ENCODE peak calls at places on chromosomes 3 and 15, in eight cellular contexts. H is fibroblast of the aortic adventitia, R is WERI-Rb-1, W is ovary, K is PC-9, A is WTC11, J is tibial artery, Y is uterus. V is an unnamed sample.

GRCh38 chr3:86951343-86951742 is 39.6 kb downstream of the VGLL3 start:
- DNase-seq in H (peak), R (no peak), W (no peak), K (peak), A (no peak), J (no peak), Y (no peak), V (peak)

GRCh38 chr15:101765772-101766456 is 37.4 kb upstream of the OR4F6 start:
- DNase-seq in H (no peak), R (no peak), W (no peak), K (no peak), A (no peak), J (no peak), Y (no peak), V (no peak)

GRCh38 chr3:99892332-99892731 is 74.7 kb downstream of the CMSS1 start:
- DNase-seq in H (no peak), R (no peak), W (no peak), K (no peak), A (no peak), J (no peak), Y (no peak), V (no peak)

GRCh38 chr3:66671348-66671747 is 170.5 kb upstream of the LRIG1 start:
- DNase-seq in H (no peak), R (no peak), W (no peak), K (no peak), A (no peak), J (no peak), Y (no peak), V (no peak)

GRCh38 chr3:72380193-72380592 is 468.1 kb downstream of the SHQ1 start:
- DNase-seq in H (peak), R (no peak), W (no peak), K (no peak), A (no peak), J (no peak), Y (no peak), V (peak)

GRCh38 chr3:194332858-194333211 is 18.3 kb downstream of the CPN2 start:
- DNase-seq in H (no peak), R (no peak), W (no peak), K (no peak), A (no peak), J (no peak), Y (no peak), V (no peak)

GRCh38 chr3:45606991-45607712 is 12.6 kb downstream of the LIMD1 start:
- DNase-seq in H (peak), R (no peak), W (peak), K (no peak), A (no peak), J (peak), Y (peak), V (peak)

GRCh38 chr3:185225523-185225922 is 28.3 kb downstream of the EHHADH start:
- DNase-seq in H (peak), R (no peak), W (no peak), K (no peak), A (no peak), J (no peak), Y (no peak), V (peak)

GRCh38 chr3:36648241-36649034 is 115.9 kb downstream of the DCLK3 start:
- DNase-seq in H (peak), R (no peak), W (no peak), K (peak), A (no peak), J (no peak), Y (no peak), V (peak)

GRCh38 chr3:111070772-111071256 is 802 bp upstream of the NECTIN3 start:
- DNase-seq in H (no peak), R (no peak), W (no peak), K (no peak), A (no peak), J (peak), Y (no peak), V (no peak)

GRCh38 chr15:37059051-37059450 is 41.3 kb downstream of the MEIS2 start:
- DNase-seq in H (peak), R (no peak), W (no peak), K (peak), A (no peak), J (no peak), Y (no peak), V (peak)

GRCh38 chr3:65234499-65234898 is 546.7 kb upstream of the ADAMTS9 start:
- DNase-seq in H (no peak), R (no peak), W (no peak), K (no peak), A (no peak), J (no peak), Y (no peak), V (no peak)

GRCh38 chr3:175260145-175260794 is 401.1 kb downstream of the NAALADL2 start:
- DNase-seq in H (peak), R (no peak), W (no peak), K (no peak), A (no peak), J (no peak), Y (no peak), V (peak)

GRCh38 chr3:61809879-61810278 is 248.5 kb downstream of the PTPRG start:
- DNase-seq in H (peak), R (no peak), W (peak), K (no peak), A (no peak), J (peak), Y (peak), V (no peak)

GRCh38 chr15:25175789-25176615 is 221.2 kb downstream of the SNRPN start:
- DNase-seq in H (no peak), R (peak), W (peak), K (no peak), A (peak), J (no peak), Y (peak), V (no peak)

GRCh38 chr3:127078626-127079025 is 95.7 kb downstream of the PLXNA1 start:
- DNase-seq in H (no peak), R (no peak), W (no peak), K (no peak), A (no peak), J (no peak), Y (no peak), V (no peak)

GRCh38 chr3:142676151-142676550 is 47.7 kb upstream of the TRPC1 start:
- DNase-seq in H (no peak), R (no peak), W (no peak), K (no peak), A (no peak), J (no peak), Y (no peak), V (no peak)

GRCh38 chr3:142680710-142681109 is 43.1 kb upstream of the TRPC1 start:
- DNase-seq in H (peak), R (no peak), W (no peak), K (no peak), A (no peak), J (no peak), Y (no peak), V (no peak)
- TF ChIP-seq CTCF in H (no peak), R (no peak), W (no peak), K (no peak), A (no peak), J (no peak), Y (no peak), V (no peak)

DNA sequence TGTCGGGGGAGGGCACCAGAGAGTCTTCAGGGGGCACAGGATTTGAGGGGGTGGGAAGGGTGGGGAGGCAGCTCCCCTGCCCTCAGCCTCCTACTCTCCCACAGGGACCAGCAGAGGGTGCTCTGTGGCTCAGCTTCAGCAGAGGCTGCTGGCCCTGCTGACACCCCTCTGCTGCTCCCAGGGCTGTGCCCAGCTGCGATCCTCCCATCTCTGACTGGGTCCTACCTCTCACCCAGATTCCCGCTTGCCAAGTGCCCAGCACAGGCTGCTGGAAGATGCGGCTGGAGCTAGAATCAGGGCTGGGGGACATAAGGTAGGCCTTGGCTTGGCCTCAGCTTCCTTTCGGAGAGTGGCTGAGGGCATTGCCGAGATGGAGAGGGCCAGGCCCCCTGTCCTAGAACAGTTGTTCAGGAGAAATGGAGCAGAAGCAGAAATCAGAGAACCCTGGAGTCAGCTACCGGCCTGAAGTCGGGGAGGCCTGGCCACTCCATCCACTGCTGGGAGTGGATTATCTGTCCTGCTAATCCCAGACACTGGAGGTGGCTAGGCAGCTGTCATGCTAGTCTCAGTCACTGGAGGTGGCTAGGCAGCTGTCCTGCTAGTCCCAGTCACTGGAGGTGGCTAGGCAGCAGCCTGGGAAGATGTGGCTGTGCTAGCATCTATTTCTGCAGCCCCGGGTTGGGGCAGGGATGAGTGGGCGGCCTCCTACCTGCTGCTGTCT is 3.9 kb downstream of the GRM2 start:
- DNase-seq in H (no peak), R (peak), W (peak), K (no peak), A (peak), J (peak), Y (no peak), V (no peak)
- TF ChIP-seq CTCF in H (no peak), R (peak), W (no peak), K (peak), A (no peak), J (no peak), Y (no peak), V (no peak)

GRCh38 chr3:196739671-196740475 is at the start of gene PAK2:
- DNase-seq in H (peak), R (peak), W (peak), K (peak), A (peak), J (peak), Y (peak), V (peak)
- TF ChIP-seq CTCF in H (no peak), R (no peak), W (no peak), K (no peak), A (no peak), J (no peak), Y (no peak), V (no peak)

DNA sequence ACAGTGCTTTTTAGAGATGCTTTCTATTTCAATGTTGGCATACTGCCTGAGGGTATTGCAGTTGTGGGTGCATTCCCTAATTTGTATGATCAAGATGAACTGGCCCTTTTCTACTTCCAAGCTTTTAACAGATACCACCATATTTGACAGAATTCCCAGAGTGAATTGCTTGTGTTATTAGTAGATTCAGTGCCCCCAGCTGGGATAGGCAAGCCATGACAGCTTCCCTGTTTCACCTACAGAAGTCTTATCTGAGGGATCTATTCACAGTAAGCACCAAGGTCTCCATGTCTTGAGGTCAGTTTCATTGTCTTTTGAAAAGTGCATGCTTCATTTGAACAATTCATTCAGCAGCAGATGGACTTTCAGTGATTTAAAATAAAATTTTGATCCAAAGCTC is 68.8 kb upstream of the GOLGA6B start:
- DNase-seq in H (peak), R (peak), W (no peak), K (no peak), A (no peak), J (no peak), Y (no peak), V (peak)
- TF ChIP-seq CTCF in H (peak), R (peak), W (no peak), K (peak), A (no peak), J (no peak), Y (no peak), V (peak)

GRCh38 chr15:88193415-88193814 is 63.1 kb downstream of the NTRK3 start:
- DNase-seq in H (no peak), R (no peak), W (no peak), K (no peak), A (no peak), J (no peak), Y (no peak), V (no peak)
- TF ChIP-seq CTCF in H (no peak), R (peak), W (no peak), K (peak), A (no peak), J (peak), Y (no peak), V (no peak)

GRCh38 chr3:34396288-34396687 is 597.9 kb downstream of the PDCD6IP start:
- DNase-seq in H (no peak), R (peak), W (no peak), K (no peak), A (no peak), J (no peak), Y (no peak), V (no peak)
- TF ChIP-seq CTCF in H (no peak), R (no peak), W (no peak), K (no peak), A (no peak), J (no peak), Y (no peak), V (no peak)

DNA sequence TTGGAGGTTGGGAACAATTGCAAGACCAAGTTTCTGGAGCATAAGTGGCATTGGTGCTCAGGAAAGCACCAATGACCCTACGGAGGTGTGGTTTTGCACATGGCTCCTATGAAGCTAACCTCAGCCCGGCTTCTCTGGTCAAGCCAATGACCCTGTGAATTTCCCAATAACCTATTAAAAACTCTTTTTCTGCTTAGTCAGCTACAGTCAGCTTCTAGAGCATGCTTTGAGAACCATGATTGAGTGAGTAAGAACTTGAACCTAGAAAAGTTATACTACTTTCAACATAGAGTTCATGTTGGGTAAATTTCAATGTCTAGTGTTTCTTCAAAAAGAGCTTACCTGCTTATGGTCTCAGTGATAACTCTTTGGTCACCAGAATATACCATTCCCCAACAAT is 163.2 kb downstream of the RSL24D1 start:
- DNase-seq in H (no peak), R (no peak), W (no peak), K (no peak), A (no peak), J (no peak), Y (no peak), V (no peak)
- TF ChIP-seq CTCF in H (no peak), R (no peak), W (no peak), K (no peak), A (no peak), J (no peak), Y (no peak), V (no peak)

GRCh38 chr3:166011771-166012170 is 174.5 kb upstream of the BCHE start:
- DNase-seq in H (no peak), R (no peak), W (no peak), K (no peak), A (no peak), J (no peak), Y (no peak), V (no peak)

DNA sequence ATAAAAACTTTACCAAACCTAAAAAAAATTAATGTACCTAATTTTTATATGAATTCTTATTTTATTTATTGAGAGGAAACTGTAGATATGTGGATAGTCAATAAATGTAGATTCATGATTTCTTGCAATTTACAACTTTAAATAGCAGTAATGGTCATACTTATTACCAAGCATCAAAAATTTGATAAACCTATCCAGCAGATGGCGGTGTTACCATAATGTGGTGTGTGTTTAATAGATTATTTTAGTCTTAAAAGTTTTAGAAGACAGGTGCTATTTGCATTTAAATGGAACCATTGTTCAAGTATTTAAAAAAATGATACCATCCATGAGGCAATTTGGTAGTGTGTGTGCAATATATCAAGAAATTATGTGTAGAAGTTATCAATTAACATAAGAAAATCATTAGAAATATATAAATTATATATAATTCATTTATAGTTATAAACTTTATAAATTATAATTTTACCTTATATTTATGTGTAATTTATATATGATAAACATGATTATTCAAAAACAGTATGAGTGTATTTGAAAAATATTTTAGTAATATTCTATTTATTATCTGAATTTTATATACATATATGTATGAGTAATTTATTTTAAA is 176.0 kb upstream of the BCHE start:
- DNase-seq in H (peak), R (peak), W (no peak), K (no peak), A (no peak), J (no peak), Y (no peak), V (peak)
- TF ChIP-seq CTCF in H (peak), R (no peak), W (no peak), K (peak), A (peak), J (no peak), Y (no peak), V (peak)

V was measured in fibroblast of mammary gland.